ENCODE peak calls at places on chromosomes 1 and 21, in seven cellular contexts. One of them, this sample, is unnamed.

GRCh38 chr1:202806845-202807366 is 1.3 kb downstream of the KDM5B start:
- DNase-seq in tibial nerve: no peak
- DNase-seq in AG09309: no peak
- DNase-seq in uterus: no peak
- DNase-seq in Peyer's patch: no peak
- DNase-seq in cardiac fibroblast: no peak
- DNase-seq in BJ: no peak
- DNase-seq in this sample: no peak

GRCh38 chr1:206649261-206649660 is 13.9 kb downstream of the DYRK3 start:
- DNase-seq in uterus: no peak
- DNase-seq in Peyer's patch: no peak
- DNase-seq in BJ: no peak
- DNase-seq in tibial nerve: no peak
- DNase-seq in AG09309: no peak
- DNase-seq in cardiac fibroblast: no peak
- DNase-seq in this sample: no peak

GRCh38 chr1:45002650-45003645 is 8.2 kb downstream of the HECTD3 start:
- DNase-seq in BJ: no peak
- DNase-seq in uterus: no peak
- DNase-seq in Peyer's patch: no peak
- DNase-seq in tibial nerve: no peak
- DNase-seq in AG09309: no peak
- DNase-seq in cardiac fibroblast: no peak
- DNase-seq in this sample: no peak

GRCh38 chr1:17475729-17476128 is 36.3 kb upstream of the RCC2 start:
- DNase-seq in AG09309: peak; percentile 64
- DNase-seq in Peyer's patch: no peak
- DNase-seq in uterus: no peak
- DNase-seq in cardiac fibroblast: peak; percentile 82
- DNase-seq in BJ: peak; percentile 55
- DNase-seq in tibial nerve: no peak
- DNase-seq in this sample: peak; percentile 74

GRCh38 chr1:207319207-207319606 is 2.3 kb upstream of the CD55 start:
- DNase-seq in Peyer's patch: no peak
- DNase-seq in uterus: no peak
- DNase-seq in tibial nerve: no peak
- DNase-seq in AG09309: no peak
- DNase-seq in cardiac fibroblast: no peak
- DNase-seq in BJ: no peak
- DNase-seq in this sample: no peak

GRCh38 chr21:34129971-34130597 is 56.7 kb downstream of the MRPS6 start:
- DNase-seq in BJ: no peak
- DNase-seq in cardiac fibroblast: peak; percentile 29
- DNase-seq in AG09309: no peak
- DNase-seq in uterus: no peak
- DNase-seq in Peyer's patch: no peak
- DNase-seq in tibial nerve: no peak
- DNase-seq in this sample: peak; percentile 11

GRCh38 chr1:79682478-79682877 is 675.9 kb upstream of the ADGRL4 start:
- DNase-seq in BJ: no peak
- DNase-seq in cardiac fibroblast: no peak
- DNase-seq in uterus: no peak
- DNase-seq in Peyer's patch: no peak
- DNase-seq in AG09309: no peak
- DNase-seq in tibial nerve: no peak
- DNase-seq in this sample: no peak

GRCh38 chr1:107057197-107058133 is 991 bp downstream of the PRMT6 start:
- DNase-seq in tibial nerve: peak; percentile 35
- DNase-seq in AG09309: no peak
- DNase-seq in cardiac fibroblast: peak; percentile 51
- DNase-seq in Peyer's patch: peak; percentile 59
- DNase-seq in uterus: peak; percentile 37
- DNase-seq in BJ: no peak
- DNase-seq in this sample: peak; percentile 44

GRCh38 chr1:43321331-43321891 is 16.2 kb upstream of the MPL start:
- DNase-seq in AG09309: no peak
- DNase-seq in tibial nerve: no peak
- DNase-seq in BJ: no peak
- DNase-seq in cardiac fibroblast: no peak
- DNase-seq in Peyer's patch: no peak
- DNase-seq in uterus: no peak
- DNase-seq in this sample: no peak

GRCh38 chr1:207306603-207307002 is 14.9 kb upstream of the CD55 start:
- DNase-seq in uterus: no peak
- DNase-seq in cardiac fibroblast: no peak
- DNase-seq in Peyer's patch: no peak
- DNase-seq in AG09309: no peak
- DNase-seq in tibial nerve: no peak
- DNase-seq in BJ: no peak
- DNase-seq in this sample: no peak

GRCh38 chr1:201229771-201230635 is 39.4 kb downstream of the IGFN1 start:
- DNase-seq in AG09309: peak; percentile 40
- DNase-seq in Peyer's patch: no peak
- DNase-seq in tibial nerve: no peak
- DNase-seq in uterus: no peak
- DNase-seq in BJ: peak; percentile 15
- DNase-seq in cardiac fibroblast: peak; percentile 18
- DNase-seq in this sample: peak; percentile 86

GRCh38 chr1:114428083-114428754 is 82.8 kb downstream of the TRIM33 start:
- DNase-seq in uterus: no peak
- DNase-seq in tibial nerve: no peak
- DNase-seq in BJ: no peak
- DNase-seq in Peyer's patch: no peak
- DNase-seq in cardiac fibroblast: peak; percentile 41
- DNase-seq in AG09309: no peak
- DNase-seq in this sample: peak; percentile 31

GRCh38 chr1:93459126-93459525 is 11.2 kb downstream of the FNBP1L start:
- DNase-seq in AG09309: no peak
- DNase-seq in tibial nerve: no peak
- DNase-seq in uterus: no peak
- DNase-seq in BJ: no peak
- DNase-seq in cardiac fibroblast: no peak
- DNase-seq in Peyer's patch: no peak
- DNase-seq in this sample: peak; percentile 17

GRCh38 chr1:28160677-28161328 is 15.7 kb downstream of the PTAFR start:
- DNase-seq in cardiac fibroblast: peak; percentile 96
- DNase-seq in tibial nerve: peak; percentile 19
- DNase-seq in uterus: peak; percentile 25
- DNase-seq in Peyer's patch: no peak
- DNase-seq in BJ: no peak
- DNase-seq in AG09309: peak; percentile 49
- DNase-seq in this sample: peak; percentile 84

GRCh38 chr21:46545363-46545762 is 59.5 kb downstream of the S100B start:
- DNase-seq in BJ: no peak
- DNase-seq in Peyer's patch: no peak
- DNase-seq in cardiac fibroblast: no peak
- DNase-seq in AG09309: no peak
- DNase-seq in tibial nerve: no peak
- DNase-seq in uterus: no peak
- DNase-seq in this sample: no peak

GRCh38 chr1:204507317-204508105 is 8.7 kb upstream of the MDM4 start:
- DNase-seq in BJ: no peak
- DNase-seq in uterus: peak; percentile 36
- DNase-seq in cardiac fibroblast: peak; percentile 63
- DNase-seq in AG09309: no peak
- DNase-seq in tibial nerve: no peak
- DNase-seq in Peyer's patch: no peak
- DNase-seq in this sample: peak; percentile 74

GRCh38 chr1:43930168-43930948 is 3.2 kb upstream of the ARTN start:
- DNase-seq in AG09309: no peak
- DNase-seq in uterus: no peak
- DNase-seq in BJ: no peak
- DNase-seq in cardiac fibroblast: no peak
- DNase-seq in tibial nerve: no peak
- DNase-seq in Peyer's patch: no peak
- DNase-seq in this sample: no peak

GRCh38 chr21:43720539-43721224 is 1.8 kb downstream of the PDXK start:
- DNase-seq in AG09309: no peak
- DNase-seq in uterus: no peak
- DNase-seq in BJ: no peak
- DNase-seq in Peyer's patch: no peak
- DNase-seq in tibial nerve: no peak
- DNase-seq in cardiac fibroblast: no peak
- DNase-seq in this sample: no peak

GRCh38 chr1:91757760-91758545 is 128.0 kb downstream of the TGFBR3 start:
- DNase-seq in cardiac fibroblast: no peak
- DNase-seq in uterus: peak; percentile 62
- DNase-seq in Peyer's patch: no peak
- DNase-seq in AG09309: peak; percentile 74
- DNase-seq in BJ: peak; percentile 84
- DNase-seq in tibial nerve: no peak
- DNase-seq in this sample: peak; percentile 85

GRCh38 chr1:40742363-40743061 is 41.1 kb upstream of the KCNQ4 start:
- DNase-seq in uterus: no peak
- DNase-seq in AG09309: no peak
- DNase-seq in cardiac fibroblast: peak; percentile 31
- DNase-seq in Peyer's patch: no peak
- DNase-seq in tibial nerve: no peak
- DNase-seq in BJ: peak; percentile 32
- DNase-seq in this sample: peak; percentile 16

GRCh38 chr1:23083714-23084480 is 64.6 kb downstream of the KDM1A start:
- DNase-seq in tibial nerve: peak; percentile 47
- DNase-seq in cardiac fibroblast: peak; percentile 79
- DNase-seq in BJ: no peak
- DNase-seq in uterus: peak; percentile 26
- DNase-seq in Peyer's patch: no peak
- DNase-seq in AG09309: no peak
- DNase-seq in this sample: peak; percentile 46

GRCh38 chr1:25728301-25728935 is 71.6 kb upstream of the SELENON start:
- DNase-seq in uterus: no peak
- DNase-seq in AG09309: no peak
- DNase-seq in cardiac fibroblast: no peak
- DNase-seq in Peyer's patch: no peak
- DNase-seq in BJ: no peak
- DNase-seq in tibial nerve: no peak
- DNase-seq in this sample: no peak

GRCh38 chr1:54229281-54229891 is 29.4 kb downstream of the MRPL37 start:
- DNase-seq in BJ: no peak
- DNase-seq in cardiac fibroblast: peak; percentile 54
- DNase-seq in tibial nerve: no peak
- DNase-seq in AG09309: no peak
- DNase-seq in Peyer's patch: no peak
- DNase-seq in uterus: peak; percentile 52
- DNase-seq in this sample: peak; percentile 53

DNA sequence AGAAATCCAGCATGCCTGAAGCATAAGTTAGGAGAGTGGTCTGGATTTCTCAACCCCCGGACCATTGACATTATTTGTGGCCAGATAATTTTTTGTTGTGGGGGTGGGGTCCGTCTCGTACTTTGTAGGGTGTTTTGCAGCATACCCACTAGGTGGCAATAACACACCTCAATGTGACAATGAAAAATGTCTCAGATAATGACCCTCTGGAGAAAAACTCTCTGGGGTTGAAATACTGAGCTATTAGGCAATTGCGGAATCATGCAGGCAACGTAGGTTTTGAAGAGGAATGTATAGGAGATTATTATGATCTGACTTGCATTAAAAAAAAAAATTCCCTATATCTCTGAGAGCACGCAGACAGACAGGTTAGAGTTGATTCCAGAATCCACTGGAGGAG is 25.3 kb upstream of the RRP15 start:
- DNase-seq in cardiac fibroblast: no peak
- DNase-seq in AG09309: no peak
- DNase-seq in Peyer's patch: no peak
- DNase-seq in uterus: no peak
- DNase-seq in BJ: no peak
- DNase-seq in tibial nerve: no peak
- DNase-seq in this sample: no peak
- TF ChIP-seq CTCF in cardiac fibroblast: peak; percentile 25
- TF ChIP-seq CTCF in AG09309: peak; percentile 17
- TF ChIP-seq CTCF in Peyer's patch: peak; percentile 32
- TF ChIP-seq CTCF in uterus: no peak
- TF ChIP-seq CTCF in BJ: peak; percentile 6
- TF ChIP-seq CTCF in tibial nerve: no peak
- TF ChIP-seq CTCF in this sample: peak; percentile 18

GRCh38 chr1:197918815-197919522 is 1.8 kb downstream of the LHX9 start:
- DNase-seq in uterus: no peak
- DNase-seq in Peyer's patch: no peak
- DNase-seq in AG09309: no peak
- DNase-seq in BJ: no peak
- DNase-seq in cardiac fibroblast: no peak
- DNase-seq in tibial nerve: no peak
- DNase-seq in this sample: no peak
- H3K4me3 ChIP-seq in uterus: peak overlapping the region; percentile 36
- H3K4me3 ChIP-seq in Peyer's patch: no peak overlapping the region
- H3K4me3 ChIP-seq in AG09309: peak overlapping the region; percentile 92
- H3K4me3 ChIP-seq in BJ: peak overlapping the region; percentile 70
- H3K4me3 ChIP-seq in cardiac fibroblast: no peak overlapping the region
- H3K4me3 ChIP-seq in tibial nerve: no peak overlapping the region
- H3K4me3 ChIP-seq in this sample: no peak overlapping the region

DNA sequence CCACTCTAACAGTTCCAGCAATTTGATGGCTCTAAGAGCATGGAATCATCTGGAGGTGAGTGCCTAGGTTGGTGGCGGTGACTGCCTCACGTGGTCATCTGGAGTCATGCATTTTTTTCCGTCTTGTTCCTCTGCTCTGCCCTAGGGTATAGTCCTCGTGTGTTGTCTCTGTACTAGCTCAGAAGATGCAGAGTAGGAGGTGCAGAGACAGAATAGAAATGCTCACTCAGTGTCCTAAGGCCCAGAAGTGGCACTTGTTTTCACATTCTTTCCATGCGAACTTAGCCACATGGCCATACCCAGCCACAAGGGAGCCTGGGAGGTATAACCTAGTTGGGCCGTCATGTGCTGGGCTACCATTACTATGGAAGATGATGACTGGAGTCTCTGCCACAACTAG is 30.3 kb downstream of the DYRK1A start:
- DNase-seq in uterus: no peak
- DNase-seq in tibial nerve: no peak
- DNase-seq in AG09309: no peak
- DNase-seq in Peyer's patch: no peak
- DNase-seq in cardiac fibroblast: no peak
- DNase-seq in BJ: no peak
- DNase-seq in this sample: no peak
- TF ChIP-seq CTCF in uterus: no peak
- TF ChIP-seq CTCF in tibial nerve: no peak
- TF ChIP-seq CTCF in AG09309: no peak
- TF ChIP-seq CTCF in Peyer's patch: no peak
- TF ChIP-seq CTCF in cardiac fibroblast: no peak
- TF ChIP-seq CTCF in BJ: no peak
- TF ChIP-seq CTCF in this sample: no peak

DNA sequence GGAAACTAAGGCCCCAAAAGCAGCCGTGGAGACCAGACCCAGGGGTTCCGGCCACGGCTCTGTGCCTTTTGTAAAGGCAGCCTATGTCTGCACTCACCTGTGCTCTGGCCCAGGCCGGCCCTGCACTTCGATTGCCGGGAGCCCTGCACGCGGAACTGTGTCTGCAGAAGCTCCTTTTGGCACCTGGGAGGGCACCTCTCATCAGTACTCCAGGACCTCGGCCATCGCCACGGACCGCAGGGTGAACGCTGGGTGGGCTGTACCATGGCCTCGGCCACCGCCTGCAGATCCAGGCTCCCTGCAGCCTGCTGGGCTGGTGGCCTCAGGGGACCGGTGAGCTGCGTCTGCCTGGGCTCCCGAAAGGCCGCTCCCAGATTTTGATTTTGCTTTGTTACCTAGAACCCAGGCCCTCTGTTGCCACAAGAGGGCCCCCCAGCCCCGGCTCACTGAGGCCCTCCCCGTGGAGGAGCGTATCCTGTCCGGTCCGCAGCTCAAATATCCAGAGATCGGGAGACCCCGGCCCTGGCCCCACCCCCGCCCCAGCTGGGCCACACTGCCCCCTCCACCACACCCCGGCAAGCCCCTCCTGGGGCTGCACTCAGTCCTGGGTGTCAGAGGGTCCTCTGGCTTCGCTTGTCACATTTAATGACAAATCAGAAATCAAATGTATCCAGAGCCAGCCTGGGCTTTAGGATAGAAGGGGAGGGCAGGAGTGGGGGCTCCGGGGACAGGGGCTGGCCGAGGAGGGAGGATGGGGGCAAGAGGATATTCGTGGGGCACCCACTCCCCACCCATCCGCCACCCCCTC is 60.2 kb upstream of the PDE9A start:
- DNase-seq in BJ: no peak
- DNase-seq in cardiac fibroblast: peak; percentile 66
- DNase-seq in AG09309: no peak
- DNase-seq in uterus: peak; percentile 53
- DNase-seq in Peyer's patch: peak; percentile 58
- DNase-seq in tibial nerve: peak; percentile 69
- DNase-seq in this sample: peak; percentile 42
- H3K4me3 ChIP-seq in BJ: no peak overlapping the region
- H3K4me3 ChIP-seq in cardiac fibroblast: no peak overlapping the region
- H3K4me3 ChIP-seq in AG09309: no peak overlapping the region
- H3K4me3 ChIP-seq in uterus: no peak overlapping the region
- H3K4me3 ChIP-seq in Peyer's patch: no peak overlapping the region
- H3K4me3 ChIP-seq in tibial nerve: no peak overlapping the region
- H3K4me3 ChIP-seq in this sample: no peak overlapping the region